ENCODE peak calls at places on chromosomes 13 and 19, in ten cellular contexts. G is astrocyte of the spinal cord; V is GDM1; D is immature natural killer cell; U is omental fat pad; A is stimulated activated CD4-positive, alpha-beta T cell treated with anti-CD3 and anti-CD28 coated beads, Interleukin-1b, Interleukin-23, amount 100 ng/mL, for 4 hours; N is anterior cingulate cortex; F is GM04503; Q is activated naive CD4-positive, alpha-beta T cell treated with Interleukin-2 at 50 U/mL for 16 hours; W is adrenal gland. X is an unnamed sample.

GRCh38 chr13:51045450-51045849 is 65.6 kb downstream of the C13orf42 start:
- DNase-seq in A (no peak), Q (no peak), G (no peak), D (no peak), F (no peak), U (no peak), N (no peak), V (peak), W (no peak), X (no peak)

GRCh38 chr19:16167055-16167454 is 6.3 kb downstream of the CIB3 start:
- DNase-seq in W (no peak), Q (no peak), F (no peak), U (no peak), G (no peak), N (no peak), D (no peak), V (no peak), A (no peak), X (no peak)

GRCh38 chr19:57317503-57317902 is 2.8 kb upstream of the ZNF543 start:
- DNase-seq in D (no peak), W (no peak), N (no peak), F (no peak), Q (no peak), G (no peak), V (no peak), U (no peak), A (no peak), X (no peak)

GRCh38 chr19:4557186-4557970 is 2.1 kb downstream of the SEMA6B start:
- DNase-seq in A (no peak), V (no peak), N (no peak), Q (peak), G (no peak), D (no peak), F (no peak), W (no peak), U (no peak), X (no peak)

GRCh38 chr13:112187527-112188297 is 120.8 kb downstream of the SOX1 start:
- DNase-seq in Q (no peak), D (no peak), U (no peak), A (no peak), G (no peak), N (no peak), F (no peak), W (no peak), V (no peak), X (no peak)

GRCh38 chr13:37615271-37615670 is 16.7 kb upstream of the POSTN start:
- DNase-seq in A (no peak), F (no peak), D (no peak), U (no peak), G (no peak), V (no peak), W (no peak), Q (no peak), N (no peak), X (no peak)

GRCh38 chr13:43128504-43128929 is 105.1 kb downstream of the DNAJC15 start:
- DNase-seq in W (no peak), N (no peak), A (no peak), Q (no peak), F (no peak), U (no peak), D (no peak), G (no peak), V (no peak), X (no peak)

GRCh38 chr13:78102121-78102677 is 183.6 kb upstream of the EDNRB start:
- DNase-seq in G (peak), Q (no peak), N (no peak), F (peak), A (no peak), V (peak), U (no peak), W (peak), D (no peak), X (no peak)

GRCh38 chr13:94415484-94415883 is 64.0 kb downstream of the DCT start:
- DNase-seq in N (no peak), V (no peak), W (no peak), G (no peak), Q (no peak), D (no peak), A (no peak), F (no peak), U (no peak), X (no peak)

GRCh38 chr13:106523566-106523965 is 11.9 kb downstream of the EFNB2 start:
- DNase-seq in D (no peak), G (peak), N (no peak), W (no peak), V (no peak), A (no peak), Q (no peak), F (no peak), U (no peak), X (no peak)

GRCh38 chr13:114298866-114299265 is 15.4 kb upstream of the CHAMP1 start:
- DNase-seq in U (no peak), F (no peak), V (no peak), G (peak), D (no peak), A (no peak), N (no peak), Q (no peak), W (no peak), X (no peak)

GRCh38 chr19:18612051-18612771 is 459 bp upstream of the TMEM59L start:
- DNase-seq in Q (no peak), D (no peak), U (no peak), G (no peak), N (no peak), W (no peak), A (no peak), V (no peak), F (no peak), X (no peak)

GRCh38 chr19:3632739-3633558 is 6.4 kb upstream of the CACTIN start:
- DNase-seq in W (no peak), F (no peak), D (no peak), V (no peak), A (no peak), N (peak), U (no peak), Q (no peak), G (no peak), X (no peak)

GRCh38 chr13:108573455-108573854 is 56.0 kb upstream of the MYO16 start:
- DNase-seq in D (no peak), A (no peak), V (no peak), U (no peak), G (no peak), N (no peak), Q (no peak), F (no peak), W (no peak), X (no peak)

GRCh38 chr13:98004107-98004506 is 50.6 kb downstream of the IPO5 start:
- DNase-seq in F (no peak), N (no peak), A (no peak), D (no peak), U (no peak), V (no peak), G (peak), W (no peak), Q (no peak), X (no peak)

GRCh38 chr19:39469036-39469435 is 11.6 kb upstream of the TIMM50 start:
- DNase-seq in U (no peak), F (no peak), W (no peak), N (no peak), D (no peak), Q (no peak), V (no peak), A (no peak), G (no peak), X (no peak)

GRCh38 chr19:11159598-11160001 is 4.0 kb upstream of the SPC24 start:
- DNase-seq in U (no peak), F (no peak), V (no peak), N (no peak), Q (no peak), G (no peak), D (no peak), W (no peak), A (no peak), X (no peak)

GRCh38 chr19:30148039-30148438 is 206.0 kb downstream of the URI1 start:
- DNase-seq in D (no peak), V (no peak), A (no peak), Q (no peak), G (no peak), U (no peak), N (no peak), W (no peak), F (no peak), X (no peak)

GRCh38 chr19:1907563-1908363 is 2.6 kb downstream of the ADAT3 start:
- DNase-seq in G (no peak), V (no peak), D (no peak), U (no peak), A (no peak), W (peak), N (no peak), F (no peak), Q (no peak), X (no peak)

GRCh38 chr13:75219479-75220237 is 262.3 kb downstream of the TBC1D4 start:
- DNase-seq in U (peak), N (peak), G (peak), F (no peak), W (peak), D (peak), V (peak), A (peak), Q (peak), X (peak)

X was measured in Jurkat, Clone E6-1.